ENCODE peak calls at places on chromosome 13, in seven cellular contexts. N, U, O, A, E, I and S are unnamed samples.

GRCh38 chr13:24995225-24995804 is 100.6 kb upstream of the PABPC3 start:
- DNase-seq in E (no peak), I (no peak), A (peak), O (peak), N (peak), U (peak), S (peak)

GRCh38 chr13:36850790-36851438 is 31.9 kb downstream of the RFXAP start:
- DNase-seq in A (no peak), N (peak), U (no peak), O (peak), I (no peak), E (no peak), S (no peak)

GRCh38 chr13:110771194-110771593 is 57.7 kb downstream of the ING1 start:
- DNase-seq in U (no peak), I (no peak), E (no peak), A (no peak), O (peak), N (no peak), S (no peak)

GRCh38 chr13:19622189-19622588 is 11.3 kb upstream of the MPHOSPH8 start:
- DNase-seq in U (no peak), A (no peak), I (no peak), E (no peak), O (no peak), N (no peak), S (no peak)

GRCh38 chr13:113411216-113412023 is 41.9 kb downstream of the ADPRHL1 start:
- DNase-seq in I (no peak), A (no peak), O (peak), N (no peak), U (no peak), E (no peak), S (no peak)

GRCh38 chr13:50594276-50594970 is 249.1 kb downstream of the DLEU7 start:
- DNase-seq in N (peak), O (no peak), A (no peak), U (peak), E (no peak), I (no peak), S (no peak)

GRCh38 chr13:44474122-44474910 is 100.7 kb downstream of the SERP2 start:
- DNase-seq in A (no peak), E (no peak), O (peak), U (no peak), I (no peak), N (no peak), S (no peak)

GRCh38 chr13:101415358-101416174 is 742 bp downstream of the NALCN start:
- DNase-seq in O (no peak), U (no peak), A (no peak), I (no peak), E (no peak), N (peak), S (no peak)

GRCh38 chr13:92804346-92804745 is 422.3 kb upstream of the GPC6 start:
- DNase-seq in O (peak), A (no peak), I (no peak), N (no peak), E (no peak), U (no peak), S (no peak)

GRCh38 chr13:42575938-42576337 is 2.0 kb downstream of the TNFSF11 start:
- DNase-seq in I (no peak), A (no peak), N (no peak), O (no peak), E (no peak), U (no peak), S (no peak)

GRCh38 chr13:44402902-44403719 is 29.5 kb downstream of the SERP2 start:
- DNase-seq in N (no peak), A (no peak), I (no peak), U (no peak), O (no peak), E (no peak), S (no peak)

GRCh38 chr13:28322256-28322895 is 172.6 kb downstream of the FLT1 start:
- DNase-seq in O (peak), A (no peak), I (no peak), E (no peak), N (no peak), U (no peak), S (no peak)

GRCh38 chr13:100440756-100441421 is 147.7 kb downstream of the GGACT start:
- DNase-seq in U (no peak), E (no peak), O (peak), A (no peak), N (no peak), I (no peak), S (no peak)

GRCh38 chr13:95870421-95870820 is 182.8 kb downstream of the UGGT2 start:
- DNase-seq in U (no peak), A (no peak), O (no peak), E (no peak), I (no peak), N (no peak), S (no peak)

GRCh38 chr13:77040076-77040475 is 13.1 kb upstream of the FBXL3 start:
- DNase-seq in I (no peak), U (no peak), E (no peak), A (no peak), N (no peak), O (no peak), S (no peak)

GRCh38 chr13:97198753-97199152 is 23.4 kb upstream of the MBNL2 start:
- DNase-seq in E (no peak), N (no peak), I (no peak), O (no peak), U (no peak), A (no peak), S (no peak)

GRCh38 chr13:39602277-39602613 is 748 bp downstream of the LHFPL6 start:
- DNase-seq in O (no peak), A (no peak), U (no peak), E (no peak), I (no peak), N (no peak), S (no peak)

GRCh38 chr13:77928909-77929308 is 10.3 kb upstream of the EDNRB start:
- DNase-seq in N (no peak), A (no peak), O (no peak), U (no peak), E (no peak), I (no peak), S (no peak)

GRCh38 chr13:91540157-91540736 is 141.8 kb downstream of the GPC5 start:
- DNase-seq in I (no peak), E (no peak), U (no peak), N (no peak), O (no peak), A (no peak), S (no peak)

GRCh38 chr13:110195547-110196485 is 111.1 kb downstream of the COL4A1 start:
- DNase-seq in E (no peak), A (no peak), O (no peak), I (no peak), U (no peak), N (no peak), S (no peak)

GRCh38 chr13:67094952-67095351 is 135.2 kb downstream of the PCDH9 start:
- DNase-seq in A (no peak), N (no peak), I (no peak), O (no peak), U (no peak), E (no peak), S (no peak)

GRCh38 chr13:76189882-76190519 is 553.9 kb downstream of the LMO7 start:
- DNase-seq in E (no peak), N (peak), A (no peak), I (no peak), U (no peak), O (no peak), S (no peak)

GRCh38 chr13:49400755-49401659 is 42.9 kb downstream of the CAB39L start:
- DNase-seq in N (no peak), O (peak), I (no peak), U (no peak), A (no peak), E (no peak), S (no peak)

GRCh38 chr13:90800082-90800746 is 547.3 kb upstream of the MIR17HG start:
- DNase-seq in I (no peak), U (no peak), N (no peak), E (no peak), A (no peak), O (no peak), S (no peak)

GRCh38 chr13:35283856-35284255 is 192.6 kb downstream of the MAB21L1 start:
- DNase-seq in E (no peak), O (peak), A (no peak), I (no peak), U (no peak), N (no peak), S (no peak)